ENCODE peak calls at places on chromosome 13, in four cellular contexts. Z is lung microvascular endothelial cell, H is putamen, G is Right ventricle myocardium superior. V is an unnamed sample.

GRCh38 chr13:98873377-98874028 is 104.4 kb downstream of the DOCK9 start:
- DNase-seq in G (no peak), Z (no peak), H (no peak), V (no peak)

GRCh38 chr13:98834254-98834960 is 81.9 kb upstream of the SLC15A1 start:
- DNase-seq in H (no peak), Z (no peak), G (no peak), V (no peak)

GRCh38 chr13:34900288-34900739 is 41.8 kb upstream of the NBEA start:
- DNase-seq in H (no peak), Z (no peak), G (no peak), V (no peak)

GRCh38 chr13:106484755-106485193 is 50.7 kb downstream of the EFNB2 start:
- DNase-seq in H (no peak), Z (peak; percentile 38), G (no peak), V (peak; percentile 89)

GRCh38 chr13:78168981-78169380 is 250.3 kb upstream of the EDNRB start:
- DNase-seq in H (no peak), G (no peak), Z (no peak), V (no peak)

GRCh38 chr13:24308488-24309020 is 826 bp upstream of the C1QTNF9 start:
- DNase-seq in G (no peak), Z (no peak), H (no peak), V (no peak)

GRCh38 chr13:100138859-100139491 is 50.1 kb downstream of the PCCA start:
- DNase-seq in G (no peak), H (no peak), Z (peak; percentile 59), V (no peak)

GRCh38 chr13:79405501-79405830 is 589 bp downstream of the RBM26 start:
- DNase-seq in G (no peak), H (no peak), Z (peak; percentile 27), V (no peak)

GRCh38 chr13:107713314-107713713 is 502.0 kb downstream of the LIG4 start:
- DNase-seq in H (no peak), Z (peak; percentile 23), G (no peak), V (no peak)